ENCODE peak calls at places on chromosomes 13 and 19, in ten cellular contexts. V, P, B, T, A, W, Q, Z, Y and M are unnamed samples.

GRCh38 chr19:15180451-15181390 is 20.1 kb downstream of the NOTCH3 start:
- DNase-seq in V (no peak), P (no peak), B (no peak), T (no peak), A (peak), W (no peak), Q (peak), Z (peak), Y (no peak), M (no peak)

GRCh38 chr13:21879263-21879914 is 208.5 kb downstream of the FGF9 start:
- DNase-seq in V (no peak), P (no peak), B (no peak), T (no peak), A (no peak), W (no peak), Q (peak), Z (no peak), Y (no peak), M (no peak)

GRCh38 chr13:107450931-107451330 is 764.4 kb downstream of the LIG4 start:
- DNase-seq in V (peak), P (peak), B (no peak), T (peak), A (no peak), W (no peak), Q (peak), Z (no peak), Y (no peak), M (no peak)

GRCh38 chr19:49094505-49095482 is 9.5 kb downstream of the SNRNP70 start:
- DNase-seq in V (no peak), P (no peak), B (no peak), T (peak), A (peak), W (no peak), Q (no peak), Z (no peak), Y (no peak), M (peak)

GRCh38 chr19:30696514-30696913 is 324.3 kb downstream of the ZNF536 start:
- DNase-seq in V (no peak), P (no peak), B (peak), T (peak), A (no peak), W (no peak), Q (no peak), Z (no peak), Y (peak), M (no peak)

GRCh38 chr19:5103061-5103701 is 134.3 kb downstream of the KDM4B start:
- DNase-seq in V (no peak), P (peak), B (no peak), T (peak), A (peak), W (no peak), Q (no peak), Z (no peak), Y (peak), M (peak)

GRCh38 chr19:45306522-45307027 is 16.1 kb downstream of the CKM start:
- DNase-seq in V (no peak), P (no peak), B (no peak), T (no peak), A (no peak), W (no peak), Q (no peak), Z (no peak), Y (no peak), M (no peak)

GRCh38 chr19:45402469-45403070 is 2.3 kb downstream of the PPP1R13L start:
- DNase-seq in V (peak), P (no peak), B (peak), T (peak), A (peak), W (no peak), Q (peak), Z (no peak), Y (peak), M (peak)

GRCh38 chr13:40271931-40272775 is 394.3 kb downstream of the FOXO1 start:
- DNase-seq in V (peak), P (peak), B (no peak), T (peak), A (peak), W (no peak), Q (peak), Z (no peak), Y (peak), M (peak)

DNA sequence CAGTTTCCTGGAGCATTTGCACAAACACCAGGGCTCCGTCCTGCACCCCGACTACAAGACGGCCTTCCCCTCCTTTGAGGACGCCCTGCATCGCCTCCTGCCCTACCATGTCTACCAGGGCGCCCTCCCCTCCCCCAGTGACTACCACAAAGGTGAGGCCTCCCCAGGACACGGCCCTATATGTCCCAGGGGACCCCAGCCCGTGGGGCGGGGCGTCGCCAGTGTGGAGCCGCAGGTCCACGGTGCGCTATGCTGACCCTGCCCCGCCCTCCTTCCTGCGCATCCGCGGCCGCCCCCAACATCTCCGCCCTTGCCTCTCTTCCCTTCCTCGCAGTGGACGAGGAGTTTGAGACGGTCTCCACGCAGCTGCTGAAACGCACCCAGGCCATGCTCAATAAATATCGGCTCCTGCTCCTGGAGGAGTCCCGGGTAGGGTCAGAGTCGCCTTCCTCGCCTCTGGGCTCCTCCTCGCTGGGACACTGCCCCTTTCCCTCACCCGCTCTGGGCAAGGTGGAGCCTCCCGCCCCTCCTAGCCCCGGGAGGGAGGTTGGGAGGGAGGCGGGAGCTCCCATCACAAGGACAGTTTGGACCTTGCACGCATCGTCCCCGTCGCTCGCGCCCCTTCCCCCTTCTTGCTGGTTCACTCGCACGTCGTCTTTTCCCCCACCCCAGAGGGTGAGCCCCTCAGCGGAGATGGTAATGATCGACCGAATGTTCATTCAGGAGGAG is 14.4 kb upstream of the EHD2 start:
- DNase-seq in V (no peak), P (no peak), B (no peak), T (no peak), A (no peak), W (no peak), Q (no peak), Z (no peak), Y (no peak), M (no peak)
- TF ChIP-seq CTCF in V (no peak), P (no peak), B (no peak), T (no peak), A (no peak), W (no peak), Q (no peak), Z (no peak), Y (no peak), M (no peak)

GRCh38 chr13:76826527-76826926 is 59.7 kb downstream of the KCTD12 start:
- DNase-seq in V (no peak), P (no peak), B (no peak), T (no peak), A (no peak), W (no peak), Q (no peak), Z (no peak), Y (no peak), M (no peak)

GRCh38 chr13:76820759-76821158 is 65.4 kb downstream of the KCTD12 start:
- DNase-seq in V (no peak), P (peak), B (no peak), T (peak), A (peak), W (no peak), Q (no peak), Z (no peak), Y (peak), M (peak)

GRCh38 chr13:76825415-76825814 is 60.8 kb downstream of the KCTD12 start:
- DNase-seq in V (no peak), P (no peak), B (no peak), T (peak), A (no peak), W (no peak), Q (no peak), Z (no peak), Y (no peak), M (no peak)

GRCh38 chr13:76823969-76824368 is 62.2 kb downstream of the KCTD12 start:
- DNase-seq in V (no peak), P (no peak), B (no peak), T (no peak), A (no peak), W (no peak), Q (no peak), Z (no peak), Y (no peak), M (no peak)

GRCh38 chr13:76822691-76823267 is 63.4 kb downstream of the KCTD12 start:
- DNase-seq in V (peak), P (no peak), B (no peak), T (peak), A (no peak), W (no peak), Q (no peak), Z (no peak), Y (no peak), M (no peak)
- TF ChIP-seq CTCF in V (peak), P (peak), B (no peak), T (peak), A (peak), W (no peak), Q (no peak), Z (peak), Y (no peak), M (no peak)

DNA sequence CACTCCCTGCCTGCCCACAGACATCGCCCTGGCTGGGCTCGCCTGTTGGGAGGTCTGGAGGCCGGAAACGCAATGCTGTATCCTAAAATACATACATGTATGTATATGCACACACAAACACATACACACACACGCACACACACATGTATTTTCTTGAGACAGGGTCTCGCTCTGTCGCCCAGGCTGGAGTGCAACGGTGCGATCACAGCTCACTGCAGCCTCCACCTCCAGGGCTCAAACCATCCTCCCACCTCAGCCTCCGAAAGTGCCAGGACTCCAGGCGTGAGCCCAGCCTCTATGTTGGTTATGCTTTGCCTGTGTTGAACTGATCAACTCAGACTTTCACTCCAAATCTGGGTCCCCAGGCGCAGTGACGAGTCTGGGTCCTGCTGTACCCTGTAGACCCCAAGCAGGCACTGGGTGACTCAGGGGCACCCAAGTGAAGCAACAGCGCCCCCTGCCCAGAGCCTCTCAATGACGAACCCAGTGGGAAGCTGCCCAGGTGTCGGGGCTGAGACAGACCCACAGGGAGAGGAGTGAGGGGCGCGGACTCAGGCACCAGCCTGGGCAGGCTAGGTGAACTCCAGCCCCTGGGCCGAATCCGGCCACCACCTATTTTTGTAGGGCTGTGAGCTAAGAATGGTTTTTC is 27.4 kb upstream of the CACTIN start:
- DNase-seq in V (peak), P (no peak), B (peak), T (no peak), A (no peak), W (no peak), Q (no peak), Z (no peak), Y (no peak), M (no peak)
- TF ChIP-seq CTCF in V (peak), P (no peak), B (peak), T (peak), A (no peak), W (no peak), Q (no peak), Z (no peak), Y (no peak), M (no peak)

GRCh38 chr19:46786236-46787039 is 2.0 kb downstream of the SLC1A5 start:
- DNase-seq in V (peak), P (peak), B (peak), T (peak), A (peak), W (peak), Q (peak), Z (peak), Y (peak), M (peak)
- TF ChIP-seq CTCF in V (no peak), P (no peak), B (no peak), T (no peak), A (no peak), W (no peak), Q (no peak), Z (no peak), Y (no peak), M (peak)

GRCh38 chr19:35269425-35270117 is 809 bp downstream of the USF2 start:
- DNase-seq in V (peak), P (peak), B (peak), T (peak), A (peak), W (peak), Q (peak), Z (peak), Y (peak), M (peak)
- TF ChIP-seq CTCF in V (peak), P (peak), B (peak), T (peak), A (peak), W (no peak), Q (peak), Z (peak), Y (peak), M (peak)

GRCh38 chr13:78586706-78587105 is 16.6 kb downstream of the POU4F1 start:
- DNase-seq in V (no peak), P (no peak), B (peak), T (no peak), A (no peak), W (no peak), Q (no peak), Z (no peak), Y (no peak), M (no peak)
- TF ChIP-seq CTCF in V (peak), P (no peak), B (peak), T (peak), A (no peak), W (no peak), Q (no peak), Z (peak), Y (no peak), M (no peak)

GRCh38 chr13:28034256-28034655 is 45.8 kb upstream of the URAD start:
- DNase-seq in V (no peak), P (no peak), B (no peak), T (no peak), A (no peak), W (no peak), Q (no peak), Z (no peak), Y (no peak), M (no peak)

GRCh38 chr13:28031929-28032328 is 43.4 kb upstream of the URAD start:
- DNase-seq in V (no peak), P (no peak), B (no peak), T (no peak), A (no peak), W (no peak), Q (no peak), Z (no peak), Y (no peak), M (no peak)

GRCh38 chr13:28027607-28028364 is 39.3 kb upstream of the URAD start:
- DNase-seq in V (no peak), P (no peak), B (no peak), T (no peak), A (no peak), W (no peak), Q (no peak), Z (no peak), Y (no peak), M (no peak)

GRCh38 chr13:28035146-28035782 is 46.8 kb upstream of the URAD start:
- DNase-seq in V (peak), P (no peak), B (no peak), T (no peak), A (no peak), W (no peak), Q (peak), Z (peak), Y (no peak), M (no peak)

DNA sequence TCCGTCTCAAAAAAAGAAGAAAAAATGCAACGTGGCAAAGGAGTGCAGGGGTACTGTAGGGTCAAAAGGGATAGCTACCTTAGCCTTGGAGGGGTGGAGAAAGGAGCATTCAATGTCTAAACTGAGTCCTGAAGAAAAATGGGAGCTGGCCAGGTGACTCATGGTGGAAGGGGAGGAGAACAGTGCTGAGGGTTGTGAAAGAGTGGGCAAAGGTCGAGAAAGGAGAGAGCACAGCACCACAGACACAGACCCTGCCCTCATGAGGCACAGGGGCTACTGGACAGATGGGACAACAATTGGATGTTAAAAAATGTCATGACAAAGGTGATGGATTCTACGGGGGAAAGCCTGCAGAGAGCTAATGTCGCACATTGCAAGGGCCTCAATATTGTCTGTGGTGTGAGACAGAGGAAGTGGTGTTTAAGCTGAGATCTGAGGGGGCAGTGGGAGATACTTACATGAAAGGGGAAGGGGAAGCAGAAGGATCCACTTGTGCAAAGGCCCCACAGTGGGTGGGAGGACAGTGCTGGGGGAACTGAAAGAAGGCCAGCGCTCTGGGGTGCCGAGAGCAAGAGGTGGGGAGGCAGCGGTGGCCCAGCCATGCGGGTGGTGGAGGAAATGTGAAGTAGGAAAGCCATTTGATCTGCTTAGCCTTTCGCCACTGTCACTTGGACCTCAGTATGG is 42.9 kb upstream of the URAD start:
- DNase-seq in V (peak), P (no peak), B (no peak), T (no peak), A (peak), W (no peak), Q (peak), Z (no peak), Y (peak), M (no peak)
- TF ChIP-seq CTCF in V (no peak), P (no peak), B (no peak), T (no peak), A (no peak), W (no peak), Q (no peak), Z (no peak), Y (no peak), M (no peak)